ENCODE peak calls at places on chromosomes 3 and 15, in six cellular contexts. I is astrocyte of the spinal cord, F is kidney epithelial cell, W is OCI-LY7, Z is AG10803, D is coronary artery. M is an unnamed sample.

GRCh38 chr3:131338948-131339640 is 42.5 kb upstream of the NUDT16 start:
- DNase-seq in I (peak; percentile 29), F (no peak), W (no peak), Z (no peak), D (no peak), M (no peak)

GRCh38 chr3:143283432-143284128 is 164.0 kb downstream of the CHST2 start:
- DNase-seq in I (peak; percentile 62), F (no peak), W (no peak), Z (no peak), D (no peak), M (no peak)

GRCh38 chr3:48672522-48672921 is 9.8 kb upstream of the CELSR3 start:
- DNase-seq in I (no peak), F (no peak), W (no peak), Z (no peak), D (no peak), M (no peak)

GRCh38 chr15:38354321-38354929 is 99.5 kb upstream of the FAM98B start:
- DNase-seq in I (peak; percentile 81), F (peak; percentile 12), W (peak; percentile 74), Z (peak; percentile 67), D (no peak), M (peak; percentile 23)

GRCh38 chr3:38226273-38226672 is 39.3 kb upstream of the SLC22A13 start:
- DNase-seq in I (no peak), F (no peak), W (no peak), Z (peak; percentile 25), D (no peak), M (no peak)

GRCh38 chr3:188170461-188171459 is 16.8 kb downstream of the LPP start:
- DNase-seq in I (no peak), F (no peak), W (peak; percentile 35), Z (no peak), D (no peak), M (no peak)

GRCh38 chr3:160038862-160039562 is 50.4 kb downstream of the IL12A start:
- DNase-seq in I (no peak), F (no peak), W (no peak), Z (no peak), D (no peak), M (no peak)

GRCh38 chr3:37591130-37591865 is 270.4 kb upstream of the CTDSPL start:
- DNase-seq in I (no peak), F (no peak), W (no peak), Z (no peak), D (no peak), M (no peak)

GRCh38 chr3:126340081-126340511 is 17.1 kb downstream of the KLF15 start:
- DNase-seq in I (no peak), F (no peak), W (no peak), Z (peak; percentile 75), D (peak; percentile 84), M (no peak)

GRCh38 chr15:70473623-70474366 is 289.6 kb downstream of the UACA start:
- DNase-seq in I (no peak), F (no peak), W (no peak), Z (peak; percentile 20), D (no peak), M (no peak)

DNA sequence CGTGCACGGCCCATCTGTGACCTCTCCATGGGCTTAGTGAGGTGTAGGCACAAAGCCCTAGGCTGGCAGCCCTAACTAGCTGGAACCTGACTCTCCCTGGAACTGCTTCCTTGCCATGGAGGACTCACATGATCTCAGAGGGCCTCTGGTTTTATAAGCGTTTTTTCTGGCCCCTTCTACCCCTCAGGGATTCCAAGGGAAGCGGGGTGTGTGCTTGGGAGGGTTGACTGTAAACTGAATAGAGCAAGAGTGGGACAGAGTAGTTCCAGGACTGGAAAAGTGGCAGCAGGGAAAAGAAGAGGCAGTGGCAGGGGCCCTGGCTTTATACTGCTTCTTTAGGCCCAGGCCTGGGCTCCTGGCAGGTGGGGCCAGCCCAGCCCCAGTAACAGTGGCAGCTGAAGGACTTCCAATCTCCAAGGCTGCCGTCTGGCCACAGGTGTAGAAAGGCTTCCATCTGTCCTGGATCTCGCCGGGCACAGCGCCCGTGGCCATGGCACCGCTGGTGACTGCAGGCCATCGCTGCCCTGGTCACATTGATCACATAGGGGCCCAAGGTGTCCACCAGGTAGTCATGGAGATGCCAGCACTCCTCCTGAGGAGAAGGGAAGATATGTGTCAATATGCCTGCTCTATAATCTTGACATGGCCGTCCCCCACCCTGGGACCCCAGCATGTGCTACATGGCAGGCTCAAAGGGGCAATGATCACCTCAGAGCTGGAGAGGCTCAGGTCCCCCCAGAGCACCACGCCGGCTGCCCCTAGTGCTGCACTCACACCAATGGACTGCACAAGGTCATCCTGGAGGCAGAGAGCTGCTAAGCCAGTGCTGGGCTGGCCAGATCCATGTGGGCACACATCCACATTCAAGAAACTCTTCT is 934 bp upstream of the IFRD2 start:
- DNase-seq in I (no peak), F (no peak), W (peak; percentile 14), Z (no peak), D (peak; percentile 72), M (no peak)
- H3K4me3 ChIP-seq in I (no peak overlapping the region), F (peak overlapping the region; percentile 34), W (peak overlapping the region; percentile 89), Z (peak overlapping the region; percentile 60), D (peak overlapping the region; percentile 94), M (peak overlapping the region; percentile 92)

GRCh38 chr3:100261481-100261903 is 700 bp downstream of the TBC1D23 start:
- DNase-seq in I (no peak), F (no peak), W (no peak), Z (no peak), D (no peak), M (no peak)

GRCh38 chr3:100263583-100263982 is 2.8 kb downstream of the TBC1D23 start:
- DNase-seq in I (no peak), F (no peak), W (no peak), Z (no peak), D (no peak), M (no peak)

GRCh38 chr3:100260081-100260684 is 609 bp upstream of the TBC1D23 start:
- DNase-seq in I (peak; percentile 54), F (no peak), W (no peak), Z (peak; percentile 33), D (peak; percentile 78), M (no peak)

GRCh38 chr3:100257601-100258000 is 3.2 kb upstream of the TBC1D23 start:
- DNase-seq in I (peak; percentile 50), F (no peak), W (no peak), Z (peak; percentile 69), D (no peak), M (no peak)

DNA sequence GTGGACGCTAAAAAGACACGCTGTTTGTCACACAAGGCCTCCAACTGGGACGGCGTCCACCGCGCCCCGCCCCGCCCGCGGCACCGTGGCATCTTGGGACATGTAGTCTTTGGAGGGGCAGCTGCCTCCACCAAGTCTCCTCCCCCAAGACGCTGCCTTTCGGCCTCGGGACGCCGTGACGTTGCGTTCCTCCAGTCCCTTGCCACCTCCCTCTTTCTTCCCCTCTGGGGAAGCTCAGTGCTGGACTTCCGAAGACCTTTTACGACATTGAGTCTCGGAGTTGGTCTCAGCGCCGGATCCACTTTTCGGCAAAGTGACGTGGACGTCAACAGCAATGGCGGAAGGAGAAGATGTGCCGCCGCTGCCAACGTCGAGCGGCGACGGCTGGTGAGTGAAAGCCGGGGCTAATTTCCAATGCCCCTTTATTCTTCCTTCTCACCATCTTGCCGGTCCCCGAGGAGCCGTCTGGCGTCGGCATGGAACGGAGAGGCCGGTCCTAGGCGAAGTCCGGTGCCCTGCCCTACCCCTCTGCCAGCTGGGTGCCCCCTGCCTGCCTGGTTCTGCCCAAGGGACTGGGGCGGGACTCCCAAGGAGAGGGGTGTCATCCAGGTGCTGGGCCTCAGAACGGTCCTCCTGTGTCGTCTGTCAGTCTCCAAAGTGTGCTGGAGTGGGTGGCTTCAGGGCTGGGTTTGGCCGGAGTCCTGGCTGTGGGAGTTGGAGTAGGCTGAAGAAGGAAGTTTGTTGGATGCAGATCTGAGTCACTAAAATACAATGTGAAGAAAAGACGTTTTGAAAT is at the start of gene TBC1D23:
- DNase-seq in I (peak; percentile 100), F (peak; percentile 99), W (peak; percentile 99), Z (peak; percentile 100), D (peak; percentile 100), M (peak; percentile 97)
- TF ChIP-seq CTCF in I (no peak), F (peak; percentile 5), W (no peak), Z (no peak), D (no peak), M (no peak)

DNA sequence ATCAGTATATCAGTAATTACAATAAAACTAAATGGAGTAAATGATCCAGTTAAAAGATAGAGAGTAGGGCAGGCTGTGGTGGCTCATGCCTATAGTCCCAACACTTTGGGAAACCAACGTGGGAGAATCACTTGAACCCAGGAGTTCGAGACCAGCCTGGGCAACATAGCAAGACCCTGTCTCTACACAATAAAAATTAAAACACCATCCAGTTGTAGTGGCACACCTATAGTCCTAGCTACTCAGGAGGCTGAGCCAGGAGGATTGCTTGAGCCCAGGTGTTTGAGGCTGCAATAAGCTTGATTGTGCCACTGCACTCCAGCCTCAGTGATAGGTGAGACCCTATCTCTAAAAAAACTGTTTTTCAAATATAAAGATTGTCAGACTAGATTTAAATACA is 5.9 kb upstream of the KCNMB3 start:
- DNase-seq in I (no peak), F (no peak), W (no peak), Z (no peak), D (no peak), M (no peak)
- H3K4me3 ChIP-seq in I (no peak overlapping the region), F (no peak overlapping the region), W (no peak overlapping the region), Z (no peak overlapping the region), D (no peak overlapping the region), M (no peak overlapping the region)

GRCh38 chr3:151426337-151426648 is 34.6 kb downstream of the IGSF10 start:
- DNase-seq in I (no peak), F (no peak), W (peak; percentile 52), Z (no peak), D (no peak), M (no peak)

GRCh38 chr3:151425640-151426336 is 35.1 kb downstream of the IGSF10 start:
- DNase-seq in I (no peak), F (no peak), W (no peak), Z (peak; percentile 35), D (no peak), M (no peak)

GRCh38 chr3:151419806-151420205 is 35.3 kb upstream of the P2RY12 start:
- DNase-seq in I (no peak), F (no peak), W (no peak), Z (no peak), D (no peak), M (no peak)

GRCh38 chr3:151423091-151423490 is 37.8 kb downstream of the IGSF10 start:
- DNase-seq in I (no peak), F (no peak), W (no peak), Z (no peak), D (no peak), M (no peak)

DNA sequence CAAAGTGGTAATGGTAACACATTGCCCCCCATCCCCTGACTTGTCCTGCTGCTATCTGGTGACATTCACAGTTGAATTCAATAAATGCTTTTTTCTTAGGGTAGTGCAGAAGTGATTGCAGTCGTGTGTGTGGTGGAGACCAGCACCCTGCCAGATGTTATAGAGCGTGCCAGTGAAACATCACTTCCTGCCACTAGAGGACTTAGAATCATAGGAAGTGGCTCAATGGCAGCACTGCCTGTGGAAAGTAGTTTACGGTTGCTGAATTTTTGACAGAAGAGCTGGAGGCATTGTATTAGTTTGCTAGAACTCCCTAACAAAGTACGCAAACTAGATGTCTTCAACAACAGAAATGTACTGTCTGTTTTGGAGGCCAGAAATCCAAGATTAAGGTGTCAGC is 37.4 kb upstream of the P2RY12 start:
- DNase-seq in I (no peak), F (no peak), W (peak; percentile 35), Z (no peak), D (no peak), M (no peak)
- TF ChIP-seq CTCF in I (peak; percentile 9), F (no peak), W (peak; percentile 57), Z (no peak), D (no peak), M (peak; percentile 11)

GRCh38 chr3:66453525-66454463 is 47.0 kb downstream of the LRIG1 start:
- DNase-seq in I (no peak), F (no peak), W (no peak), Z (no peak), D (no peak), M (no peak)
- H3K4me3 ChIP-seq in I (no peak overlapping the region), F (no peak overlapping the region), W (no peak overlapping the region), Z (no peak overlapping the region), D (no peak overlapping the region), M (no peak overlapping the region)

M was measured in epithelial cell of proximal tubule.